ENCODE peak calls at places on chromosomes 6 and 20, in nine cellular contexts. Y is OCI-LY7; B is CD8-positive, alpha-beta T cell; A is cardiac muscle cell; U is A549; Z is heart right ventricle; H is esophagus squamous epithelium; K is A673; M is dorsolateral prefrontal cortex. E is an unnamed sample.

GRCh38 chr20:25018425-25018824 is 25.9 kb upstream of the APMAP start:
- DNase-seq in Y (no peak), B (no peak), A (no peak), U (no peak), Z (no peak), H (no peak), K (no peak), M (no peak), E (no peak)

GRCh38 chr6:68635706-68636513 is 828 bp downstream of the ADGRB3 start:
- DNase-seq in Y (no peak), B (no peak), A (peak; percentile 45), U (no peak), Z (no peak), H (no peak), K (peak; percentile 54), M (peak; percentile 60), E (peak; percentile 37)

GRCh38 chr20:19750907-19751636 is 7.0 kb upstream of the RIN2 start:
- DNase-seq in Y (no peak), B (no peak), A (peak; percentile 28), U (no peak), Z (no peak), H (no peak), K (no peak), M (no peak), E (no peak)

GRCh38 chr20:18093388-18093787 is 35.7 kb upstream of the OVOL2 start:
- DNase-seq in Y (no peak), B (no peak), A (no peak), U (no peak), Z (no peak), H (no peak), K (no peak), M (no peak), E (no peak)

GRCh38 chr20:36924167-36925045 is 27.1 kb downstream of the SAMHD1 start:
- DNase-seq in Y (no peak), B (no peak), A (no peak), U (no peak), Z (no peak), H (no peak), K (no peak), M (no peak), E (no peak)

GRCh38 chr6:169702640-169703246 is 817 bp downstream of the C6orf120 start:
- DNase-seq in Y (peak; percentile 50), B (peak; percentile 49), A (peak; percentile 19), U (no peak), Z (no peak), H (no peak), K (peak; percentile 40), M (no peak), E (peak; percentile 87)

GRCh38 chr6:49551126-49551865 is 828 bp downstream of the C6orf141 start:
- DNase-seq in Y (no peak), B (no peak), A (peak; percentile 36), U (no peak), Z (no peak), H (no peak), K (peak; percentile 63), M (no peak), E (peak; percentile 34)

GRCh38 chr20:34705008-34705382 is 851 bp downstream of the TP53INP2 start:
- DNase-seq in Y (peak; percentile 25), B (no peak), A (no peak), U (no peak), Z (no peak), H (no peak), K (no peak), M (no peak), E (no peak)

GRCh38 chr6:17910178-17910577 is 77.3 kb downstream of the KIF13A start:
- DNase-seq in Y (no peak), B (no peak), A (no peak), U (no peak), Z (no peak), H (no peak), K (no peak), M (no peak), E (no peak)

GRCh38 chr6:1604347-1604990 is 5.2 kb upstream of the FOXC1 start:
- DNase-seq in Y (peak; percentile 57), B (peak; percentile 43), A (peak; percentile 89), U (no peak), Z (no peak), H (no peak), K (peak; percentile 81), M (no peak), E (peak; percentile 95)

GRCh38 chr6:18447552-18447951 is 60.4 kb downstream of the RNF144B start:
- DNase-seq in Y (no peak), B (no peak), A (no peak), U (no peak), Z (no peak), H (no peak), K (no peak), M (no peak), E (no peak)

GRCh38 chr20:57656252-57656820 is 36.1 kb upstream of the ZBP1 start:
- DNase-seq in Y (no peak), B (no peak), A (no peak), U (no peak), Z (peak; percentile 3), H (no peak), K (no peak), M (peak; percentile 23), E (peak; percentile 24)

GRCh38 chr6:146290589-146290901 is 253.1 kb upstream of the RAB32 start:
- DNase-seq in Y (no peak), B (no peak), A (no peak), U (no peak), Z (no peak), H (no peak), K (no peak), M (no peak), E (no peak)

GRCh38 chr20:35837577-35838195 is 65.9 kb downstream of the PHF20 start:
- DNase-seq in Y (no peak), B (no peak), A (no peak), U (no peak), Z (no peak), H (no peak), K (no peak), M (no peak), E (no peak)

GRCh38 chr6:90463359-90463758 is 123.5 kb downstream of the MAP3K7 start:
- DNase-seq in Y (peak; percentile 74), B (peak; percentile 35), A (no peak), U (no peak), Z (no peak), H (no peak), K (no peak), M (no peak), E (no peak)

GRCh38 chr6:137907170-137907569 is 40.1 kb downstream of the TNFAIP3 start:
- DNase-seq in Y (no peak), B (no peak), A (no peak), U (no peak), Z (no peak), H (no peak), K (no peak), M (no peak), E (no peak)

DNA sequence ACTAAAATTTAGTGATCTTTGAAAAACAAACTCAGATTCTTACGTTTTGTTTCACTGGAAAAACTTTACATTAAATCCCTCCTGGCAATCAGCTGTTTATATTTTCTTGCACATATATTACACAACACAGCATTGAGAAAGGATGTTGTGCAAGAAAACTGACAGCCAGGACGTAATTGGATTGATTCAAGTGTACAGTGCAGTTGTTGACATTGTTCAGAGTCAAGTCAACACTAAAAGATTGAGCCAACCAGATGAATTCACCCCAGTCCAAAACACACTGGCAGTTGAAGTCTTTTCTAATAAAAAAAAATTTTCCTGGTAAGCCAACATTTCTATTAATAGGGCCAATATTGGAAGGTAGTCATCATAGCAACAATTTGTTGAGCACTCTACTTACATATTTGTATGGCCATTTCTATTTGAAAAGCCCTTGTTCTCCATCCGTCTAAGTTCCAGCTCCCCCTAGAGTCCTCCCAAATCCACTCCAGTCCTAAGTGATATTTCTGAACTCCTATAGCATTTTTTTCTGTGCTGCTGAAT is 20.9 kb upstream of the VNN1 start:
- DNase-seq in Y (no peak), B (no peak), A (peak; percentile 9), U (no peak), Z (no peak), H (no peak), K (peak; percentile 31), M (no peak), E (no peak)
- H3K27ac ChIP-seq in Y (no peak overlapping the region), B (no peak overlapping the region), A (no peak overlapping the region), U (no peak overlapping the region), Z (peak overlapping the region; percentile 61), H (peak overlapping the region; percentile 47), K (no peak overlapping the region), M (no peak overlapping the region), E (peak overlapping the region; percentile 43)

GRCh38 chr6:12635375-12635774 is 81.2 kb upstream of the PHACTR1 start:
- DNase-seq in Y (no peak), B (no peak), A (no peak), U (no peak), Z (no peak), H (no peak), K (no peak), M (no peak), E (no peak)

GRCh38 chr6:12640438-12640837 is 76.1 kb upstream of the PHACTR1 start:
- DNase-seq in Y (no peak), B (no peak), A (no peak), U (no peak), Z (no peak), H (no peak), K (no peak), M (no peak), E (no peak)

GRCh38 chr6:12637960-12638641 is 78.5 kb upstream of the PHACTR1 start:
- DNase-seq in Y (peak; percentile 27), B (no peak), A (peak; percentile 64), U (peak; percentile 2), Z (peak; percentile 14), H (no peak), K (peak; percentile 87), M (peak; percentile 46), E (peak; percentile 41)

GRCh38 chr6:12635813-12636212 is 80.8 kb upstream of the PHACTR1 start:
- DNase-seq in Y (no peak), B (no peak), A (peak; percentile 53), U (no peak), Z (peak; percentile 12), H (no peak), K (peak; percentile 36), M (no peak), E (no peak)

DNA sequence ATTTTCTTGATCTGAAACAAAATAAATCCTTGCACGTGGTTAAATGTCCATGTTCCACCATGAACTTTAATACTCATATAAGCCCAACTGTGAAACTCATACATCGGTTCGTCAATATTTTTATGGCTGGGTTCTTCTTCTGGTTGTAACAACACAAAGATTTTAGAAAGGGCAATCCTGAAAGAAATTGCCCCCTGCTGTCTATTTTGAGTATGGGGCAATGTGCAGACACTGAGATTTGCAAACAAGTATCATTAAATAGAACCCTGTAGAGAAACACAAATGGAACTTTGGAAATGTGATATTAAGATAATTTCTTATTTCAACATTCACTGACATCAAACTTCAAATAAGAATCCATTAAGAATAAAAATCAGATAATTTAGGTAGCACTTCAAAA is 80.2 kb upstream of the PHACTR1 start:
- DNase-seq in Y (no peak), B (no peak), A (no peak), U (no peak), Z (no peak), H (no peak), K (peak; percentile 38), M (no peak), E (no peak)
- TF ChIP-seq CTCF in Y (peak; percentile 45), B (no peak), A (peak; percentile 22), U (no peak), Z (peak; percentile 9), H (no peak), K (peak; percentile 34), M (no peak), E (no peak)

GRCh38 chr6:136767103-136767502 is 25.2 kb downstream of the MAP3K5 start:
- DNase-seq in Y (no peak), B (no peak), A (no peak), U (no peak), Z (no peak), H (no peak), K (no peak), M (no peak), E (no peak)
- H3K27ac ChIP-seq in Y (peak overlapping the region; percentile 48), B (no peak overlapping the region), A (no peak overlapping the region), U (no peak overlapping the region), Z (peak overlapping the region; percentile 51), H (no peak overlapping the region), K (peak overlapping the region; percentile 41), M (no peak overlapping the region), E (peak overlapping the region; percentile 73)

GRCh38 chr6:148973809-148974208 is 227.0 kb downstream of the UST start:
- DNase-seq in Y (peak; percentile 12), B (no peak), A (peak; percentile 54), U (peak; percentile 24), Z (no peak), H (no peak), K (peak; percentile 45), M (no peak), E (no peak)
- TF ChIP-seq CTCF in Y (peak; percentile 68), B (no peak), A (peak; percentile 63), U (peak; percentile 29), Z (peak; percentile 56), H (peak; percentile 36), K (peak; percentile 67), M (peak; percentile 48), E (no peak)

E was measured in left lung.